ENCODE peak calls at places on chromosomes 12 and 14, in seven cellular contexts. One of them, this sample, is unnamed.

GRCh38 chr14:77083082-77083481 is 15.0 kb upstream of the CIPC start:
- DNase-seq in germinal center: no peak
- DNase-seq in activated T-helper 1 cell treated with anti-CD3 and anti-CD28 coated beads, Interleukin-2, amount 50 U/mL, for 16 hours: no peak
- DNase-seq in GM06990: no peak
- DNase-seq in WERI-Rb-1: no peak
- DNase-seq in mesendoderm: no peak
- DNase-seq in astrocyte: no peak
- DNase-seq in this sample: no peak

GRCh38 chr14:97299661-97300060 is 502.5 kb downstream of the VRK1 start:
- DNase-seq in germinal center: no peak
- DNase-seq in activated T-helper 1 cell treated with anti-CD3 and anti-CD28 coated beads, Interleukin-2, amount 50 U/mL, for 16 hours: no peak
- DNase-seq in GM06990: no peak
- DNase-seq in WERI-Rb-1: no peak
- DNase-seq in mesendoderm: peak
- DNase-seq in astrocyte: no peak
- DNase-seq in this sample: no peak

GRCh38 chr12:4934651-4935050 is 24.9 kb downstream of the KCNA1 start:
- DNase-seq in germinal center: no peak
- DNase-seq in activated T-helper 1 cell treated with anti-CD3 and anti-CD28 coated beads, Interleukin-2, amount 50 U/mL, for 16 hours: no peak
- DNase-seq in GM06990: no peak
- DNase-seq in WERI-Rb-1: no peak
- DNase-seq in mesendoderm: no peak
- DNase-seq in astrocyte: peak
- DNase-seq in this sample: no peak

GRCh38 chr12:121600702-121601336 is 20.0 kb upstream of the KDM2B start:
- DNase-seq in germinal center: no peak
- DNase-seq in activated T-helper 1 cell treated with anti-CD3 and anti-CD28 coated beads, Interleukin-2, amount 50 U/mL, for 16 hours: no peak
- DNase-seq in GM06990: no peak
- DNase-seq in WERI-Rb-1: no peak
- DNase-seq in mesendoderm: no peak
- DNase-seq in astrocyte: no peak
- DNase-seq in this sample: no peak

GRCh38 chr12:116539361-116539771 is 19.8 kb upstream of the MAP1LC3B2 start:
- DNase-seq in germinal center: no peak
- DNase-seq in activated T-helper 1 cell treated with anti-CD3 and anti-CD28 coated beads, Interleukin-2, amount 50 U/mL, for 16 hours: no peak
- DNase-seq in GM06990: no peak
- DNase-seq in WERI-Rb-1: no peak
- DNase-seq in mesendoderm: peak
- DNase-seq in astrocyte: peak
- DNase-seq in this sample: no peak

GRCh38 chr14:23068792-23069412 is 11.6 kb upstream of the CDH24 start:
- DNase-seq in germinal center: peak
- DNase-seq in activated T-helper 1 cell treated with anti-CD3 and anti-CD28 coated beads, Interleukin-2, amount 50 U/mL, for 16 hours: peak
- DNase-seq in GM06990: no peak
- DNase-seq in WERI-Rb-1: peak
- DNase-seq in mesendoderm: peak
- DNase-seq in astrocyte: peak
- DNase-seq in this sample: peak

GRCh38 chr12:43832506-43833168 is 3.2 kb upstream of the TMEM117 start:
- DNase-seq in germinal center: no peak
- DNase-seq in activated T-helper 1 cell treated with anti-CD3 and anti-CD28 coated beads, Interleukin-2, amount 50 U/mL, for 16 hours: no peak
- DNase-seq in GM06990: no peak
- DNase-seq in WERI-Rb-1: no peak
- DNase-seq in mesendoderm: no peak
- DNase-seq in astrocyte: no peak
- DNase-seq in this sample: no peak

GRCh38 chr12:3636328-3636727 is 116.6 kb downstream of the CRACR2A start:
- DNase-seq in germinal center: no peak
- DNase-seq in activated T-helper 1 cell treated with anti-CD3 and anti-CD28 coated beads, Interleukin-2, amount 50 U/mL, for 16 hours: no peak
- DNase-seq in GM06990: no peak
- DNase-seq in WERI-Rb-1: no peak
- DNase-seq in mesendoderm: no peak
- DNase-seq in astrocyte: no peak
- DNase-seq in this sample: no peak

GRCh38 chr12:74515849-74516248 is 21.8 kb upstream of the ATXN7L3B start:
- DNase-seq in germinal center: no peak
- DNase-seq in activated T-helper 1 cell treated with anti-CD3 and anti-CD28 coated beads, Interleukin-2, amount 50 U/mL, for 16 hours: no peak
- DNase-seq in GM06990: no peak
- DNase-seq in WERI-Rb-1: no peak
- DNase-seq in mesendoderm: no peak
- DNase-seq in astrocyte: no peak
- DNase-seq in this sample: peak

GRCh38 chr12:120971299-120972180 is 6.8 kb upstream of the HNF1A start:
- DNase-seq in germinal center: peak
- DNase-seq in activated T-helper 1 cell treated with anti-CD3 and anti-CD28 coated beads, Interleukin-2, amount 50 U/mL, for 16 hours: no peak
- DNase-seq in GM06990: peak
- DNase-seq in WERI-Rb-1: peak
- DNase-seq in mesendoderm: peak
- DNase-seq in astrocyte: peak
- DNase-seq in this sample: peak

GRCh38 chr14:103533137-103533998 is 4.4 kb downstream of the TRMT61A start:
- DNase-seq in germinal center: no peak
- DNase-seq in activated T-helper 1 cell treated with anti-CD3 and anti-CD28 coated beads, Interleukin-2, amount 50 U/mL, for 16 hours: no peak
- DNase-seq in GM06990: no peak
- DNase-seq in WERI-Rb-1: no peak
- DNase-seq in mesendoderm: no peak
- DNase-seq in astrocyte: no peak
- DNase-seq in this sample: no peak

GRCh38 chr14:51792819-51793218 is 67.6 kb upstream of the GNG2 start:
- DNase-seq in germinal center: no peak
- DNase-seq in activated T-helper 1 cell treated with anti-CD3 and anti-CD28 coated beads, Interleukin-2, amount 50 U/mL, for 16 hours: no peak
- DNase-seq in GM06990: no peak
- DNase-seq in WERI-Rb-1: no peak
- DNase-seq in mesendoderm: no peak
- DNase-seq in astrocyte: peak
- DNase-seq in this sample: no peak

GRCh38 chr12:94304566-94305061 is 155.1 kb downstream of the CEP83 start:
- DNase-seq in germinal center: no peak
- DNase-seq in activated T-helper 1 cell treated with anti-CD3 and anti-CD28 coated beads, Interleukin-2, amount 50 U/mL, for 16 hours: no peak
- DNase-seq in GM06990: no peak
- DNase-seq in WERI-Rb-1: no peak
- DNase-seq in mesendoderm: peak
- DNase-seq in astrocyte: peak
- DNase-seq in this sample: no peak

GRCh38 chr14:101090976-101091375 is 187.5 kb upstream of the RTL1 start:
- DNase-seq in germinal center: no peak
- DNase-seq in activated T-helper 1 cell treated with anti-CD3 and anti-CD28 coated beads, Interleukin-2, amount 50 U/mL, for 16 hours: no peak
- DNase-seq in GM06990: no peak
- DNase-seq in WERI-Rb-1: no peak
- DNase-seq in mesendoderm: no peak
- DNase-seq in astrocyte: no peak
- DNase-seq in this sample: peak

GRCh38 chr14:102219316-102219715 is 79.6 kb downstream of the WDR20 start:
- DNase-seq in germinal center: no peak
- DNase-seq in activated T-helper 1 cell treated with anti-CD3 and anti-CD28 coated beads, Interleukin-2, amount 50 U/mL, for 16 hours: no peak
- DNase-seq in GM06990: no peak
- DNase-seq in WERI-Rb-1: no peak
- DNase-seq in mesendoderm: no peak
- DNase-seq in astrocyte: no peak
- DNase-seq in this sample: no peak

GRCh38 chr14:67411820-67412421 is at the start of gene PLEK2:
- DNase-seq in germinal center: no peak
- DNase-seq in activated T-helper 1 cell treated with anti-CD3 and anti-CD28 coated beads, Interleukin-2, amount 50 U/mL, for 16 hours: peak
- DNase-seq in GM06990: no peak
- DNase-seq in WERI-Rb-1: no peak
- DNase-seq in mesendoderm: no peak
- DNase-seq in astrocyte: no peak
- DNase-seq in this sample: peak

GRCh38 chr14:77314043-77314442 is 6.6 kb downstream of the POMT2 start:
- DNase-seq in germinal center: no peak
- DNase-seq in activated T-helper 1 cell treated with anti-CD3 and anti-CD28 coated beads, Interleukin-2, amount 50 U/mL, for 16 hours: no peak
- DNase-seq in GM06990: no peak
- DNase-seq in WERI-Rb-1: no peak
- DNase-seq in mesendoderm: peak
- DNase-seq in astrocyte: peak
- DNase-seq in this sample: peak